ENCODE peak calls at places on chromosome 5, in seven cellular contexts. H is lower leg skin, V is body of pancreas, Z is uterus, J is prostate gland, M is A549, N is H1. R is an unnamed sample.

GRCh38 chr5:173457482-173457881 is 129.3 kb upstream of the STC2 start:
- DNase-seq in H (no peak), V (no peak), Z (no peak), J (no peak), M (no peak), N (no peak), R (no peak)

GRCh38 chr5:174837919-174838902 is 113.8 kb downstream of the MSX2 start:
- DNase-seq in H (no peak), V (peak), Z (peak), J (no peak), M (peak), N (peak), R (no peak)

GRCh38 chr5:94690778-94691177 is 72.3 kb downstream of the SLF1 start:
- DNase-seq in H (no peak), V (no peak), Z (no peak), J (no peak), M (no peak), N (no peak), R (no peak)

GRCh38 chr5:54547711-54548250 is 30.2 kb downstream of the SNX18 start:
- DNase-seq in H (peak), V (no peak), Z (peak), J (no peak), M (no peak), N (no peak), R (peak)

GRCh38 chr5:1763548-1763911 is 36.1 kb downstream of the MRPL36 start:
- DNase-seq in H (peak), V (peak), Z (no peak), J (peak), M (peak), N (peak), R (peak)

GRCh38 chr5:64883912-64884311 is 115.2 kb downstream of the CWC27 start:
- DNase-seq in H (no peak), V (no peak), Z (no peak), J (no peak), M (no peak), N (no peak), R (no peak)

GRCh38 chr5:22968386-22968785 is 115.2 kb upstream of the CDH12 start:
- DNase-seq in H (no peak), V (no peak), Z (no peak), J (no peak), M (no peak), N (no peak), R (no peak)

GRCh38 chr5:122498163-122498562 is 186.1 kb downstream of the SNCAIP start:
- DNase-seq in H (no peak), V (no peak), Z (no peak), J (no peak), M (no peak), N (no peak), R (peak)

GRCh38 chr5:172931001-172931536 is 28.2 kb upstream of the RPL26L1 start:
- DNase-seq in H (no peak), V (no peak), Z (no peak), J (no peak), M (peak), N (no peak), R (no peak)

GRCh38 chr5:91182763-91183162 is 200.4 kb downstream of the ARRDC3 start:
- DNase-seq in H (no peak), V (no peak), Z (no peak), J (no peak), M (no peak), N (peak), R (no peak)

GRCh38 chr5:179008667-179009066 is 13.5 kb upstream of the GRM6 start:
- DNase-seq in H (no peak), V (no peak), Z (no peak), J (no peak), M (no peak), N (no peak), R (no peak)
- TF ChIP-seq CTCF in H (no peak), V (no peak), Z (no peak), J (no peak), M (no peak), N (no peak), R (no peak)

DNA sequence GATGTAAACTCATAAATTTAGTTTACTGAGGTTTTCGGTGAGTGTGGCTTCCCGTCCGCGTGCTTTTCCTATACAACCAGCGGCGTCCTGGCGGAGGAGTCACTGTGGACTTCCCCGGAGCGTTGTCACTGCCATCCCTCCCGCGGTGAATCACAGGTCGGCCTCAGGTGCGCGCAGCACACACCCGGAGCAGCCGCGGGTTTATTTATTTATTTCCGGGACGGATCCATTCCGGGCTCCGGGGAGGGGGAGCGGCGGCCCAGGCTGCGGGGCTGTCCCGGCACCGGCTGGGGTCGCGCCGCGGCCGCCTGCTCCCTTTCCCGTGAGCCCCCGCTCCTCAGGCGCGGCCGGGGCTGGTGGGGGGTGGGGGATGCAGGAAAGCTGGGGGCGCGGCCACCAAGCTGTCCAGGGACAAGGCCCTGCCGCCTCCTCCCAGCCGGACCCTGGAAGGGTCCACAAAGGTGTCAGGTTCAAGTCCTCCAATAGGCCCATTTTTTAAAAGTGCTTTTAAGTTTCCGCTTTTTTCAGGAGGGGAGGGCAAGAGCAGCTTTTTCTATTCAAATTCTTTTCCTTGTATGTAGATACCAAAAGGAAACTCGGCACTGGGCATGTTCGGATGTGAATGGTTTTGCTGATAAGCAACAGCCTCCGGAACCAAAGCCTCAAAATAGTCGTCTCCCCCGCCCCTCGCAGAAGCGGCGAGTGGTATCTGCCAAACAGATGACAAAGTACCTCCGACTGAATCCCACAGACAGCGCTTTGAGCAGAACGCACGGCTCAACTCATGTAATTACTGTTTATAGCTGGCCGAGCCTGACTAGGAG is 192.5 kb downstream of the CD180 start:
- DNase-seq in H (peak), V (peak), Z (peak), J (peak), M (peak), N (peak), R (peak)
- TF ChIP-seq POLR2A in H (no peak), V (peak), Z (peak), J (peak), M (peak), N (peak), R (no peak)

GRCh38 chr5:76197726-76198125 is 114.5 kb downstream of the SV2C start:
- DNase-seq in H (no peak), V (no peak), Z (no peak), J (no peak), M (no peak), N (no peak), R (no peak)

GRCh38 chr5:76196457-76196856 is 113.3 kb downstream of the SV2C start:
- DNase-seq in H (no peak), V (no peak), Z (no peak), J (no peak), M (no peak), N (no peak), R (no peak)

GRCh38 chr5:76199321-76200318 is 116.4 kb downstream of the SV2C start:
- DNase-seq in H (no peak), V (no peak), Z (no peak), J (no peak), M (no peak), N (no peak), R (no peak)

GRCh38 chr5:76193635-76194034 is 110.5 kb downstream of the SV2C start:
- DNase-seq in H (no peak), V (no peak), Z (no peak), J (no peak), M (no peak), N (no peak), R (no peak)

GRCh38 chr5:76196886-76197489 is 113.8 kb downstream of the SV2C start:
- DNase-seq in H (no peak), V (no peak), Z (no peak), J (no peak), M (no peak), N (no peak), R (no peak)
- H3K4me3 ChIP-seq in H (no peak), V (no peak), Z (no peak), J (no peak), M (no peak), N (no peak), R (no peak)

GRCh38 chr5:84370176-84370575 is 14.5 kb downstream of the EDIL3 start:
- DNase-seq in H (no peak), V (no peak), Z (no peak), J (no peak), M (no peak), N (no peak), R (no peak)
- TF ChIP-seq CTCF in H (no peak), V (no peak), Z (no peak), J (no peak), M (no peak), N (no peak), R (no peak)

R was measured in testis.